ENCODE peak calls at places on chromosomes 16 and 17, in five cellular contexts. M is mesenchymal stem cell, N is H1, O is neuronal stem cell, L is IMR-90. W is an unnamed sample.

GRCh38 chr16:65229191-65229662 is 107.4 kb upstream of the CDH11 start:
- DNase-seq in O (no peak), M (peak), L (peak), N (no peak), W (no peak)

GRCh38 chr17:68579194-68579900 is 21.8 kb downstream of the FAM20A start:
- DNase-seq in L (no peak), N (no peak), M (no peak), O (no peak), W (no peak)

GRCh38 chr17:80254396-80255241 is 6.0 kb upstream of the RNF213 start:
- DNase-seq in O (no peak), L (peak), N (no peak), M (peak), W (peak)

GRCh38 chr16:76360384-76360783 is 83.2 kb downstream of the CNTNAP4 start:
- DNase-seq in M (no peak), N (no peak), O (no peak), L (no peak), W (no peak)

GRCh38 chr16:84834403-84834772 is 14.6 kb downstream of the CRISPLD2 start:
- DNase-seq in L (no peak), O (no peak), M (no peak), N (no peak), W (no peak)

GRCh38 chr16:80586476-80586875 is 45.7 kb downstream of the DYNLRB2 start:
- DNase-seq in M (no peak), N (no peak), O (no peak), L (peak), W (no peak)

GRCh38 chr16:50521246-50521900 is 26.8 kb upstream of the NKD1 start:
- DNase-seq in N (no peak), L (no peak), O (no peak), M (no peak), W (peak)

GRCh38 chr17:75542728-75543336 is 17.3 kb downstream of the LLGL2 start:
- DNase-seq in N (no peak), O (no peak), L (no peak), M (no peak), W (no peak)

GRCh38 chr16:10684541-10685151 is 10.1 kb downstream of the TEKT5 start:
- DNase-seq in N (no peak), O (no peak), L (no peak), M (no peak), W (no peak)

GRCh38 chr16:10685709-10686108 is 9.0 kb downstream of the TEKT5 start:
- DNase-seq in L (no peak), O (no peak), N (no peak), M (no peak), W (no peak)

GRCh38 chr16:10688726-10689125 is 6.0 kb downstream of the TEKT5 start:
- DNase-seq in O (no peak), L (no peak), N (no peak), M (no peak), W (no peak)

GRCh38 chr16:10692470-10692869 is 2.3 kb downstream of the TEKT5 start:
- DNase-seq in M (no peak), O (no peak), L (no peak), N (no peak), W (no peak)

DNA sequence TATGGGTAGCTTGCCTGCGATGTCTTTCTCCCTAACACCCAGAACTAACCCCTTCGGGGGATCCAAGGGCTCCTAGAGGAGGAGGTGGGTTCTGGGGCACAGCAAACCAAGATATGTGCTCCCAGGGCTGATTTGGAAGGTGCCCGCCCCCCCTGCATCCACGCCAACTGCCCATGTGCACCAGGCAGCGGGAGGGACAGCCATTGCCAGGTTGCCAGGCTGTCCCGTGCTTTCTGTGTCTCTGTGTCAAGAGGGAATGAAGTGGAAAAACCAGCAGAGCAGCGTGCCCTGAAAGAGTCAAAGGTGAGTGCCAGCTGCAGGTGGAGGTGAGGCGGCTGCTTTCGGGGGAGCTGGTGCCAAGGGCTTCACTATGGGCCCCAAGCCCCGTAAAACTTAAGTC is 6.4 kb downstream of the TEKT5 start:
- DNase-seq in L (no peak), M (no peak), N (no peak), O (no peak), W (no peak)
- H3K4ac ChIP-seq in L (no peak), M (no peak), N (no peak), O (no peak), W (no peak)

GRCh38 chr16:90018297-90019200 is 707 bp downstream of the DBNDD1 start:
- DNase-seq in O (no peak), M (no peak), N (peak), L (no peak), W (peak)
- H4K8ac ChIP-seq in O (no peak), M (no peak), N (peak), L (no peak), W (no peak)

GRCh38 chr17:57099165-57099564 is 14.1 kb downstream of the AKAP1 start:
- DNase-seq in M (no peak), O (no peak), N (no peak), L (no peak), W (no peak)
- H2BK120ac ChIP-seq in M (no peak), O (no peak), N (peak), L (no peak), W (no peak)

DNA sequence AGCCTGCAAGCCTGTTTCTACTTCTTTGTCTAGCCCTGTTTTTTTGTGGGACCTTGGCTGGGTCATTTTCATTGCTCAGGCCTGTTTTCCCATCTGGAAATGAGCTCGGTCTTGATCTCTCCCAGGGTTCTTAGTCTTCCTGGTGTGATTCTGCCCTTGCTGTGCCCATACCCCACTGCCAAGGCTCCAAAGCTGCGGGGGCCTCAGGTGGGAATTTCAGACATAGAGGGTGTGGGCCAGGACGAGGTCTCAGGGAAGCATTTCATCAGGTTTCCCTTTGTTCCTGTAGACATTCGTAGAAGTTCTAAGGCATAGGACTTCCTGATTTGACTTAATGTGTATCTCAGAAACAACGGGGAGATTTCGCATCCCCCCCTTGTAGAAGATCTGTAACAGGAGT is 5.8 kb downstream of the MPRIP start:
- DNase-seq in N (no peak), O (no peak), M (no peak), L (no peak), W (peak)
- H3K4ac ChIP-seq in N (no peak), O (no peak), M (no peak), L (no peak), W (no peak)

GRCh38 chr17:28317965-28318758 is 838 bp upstream of the TMEM97 start:
- DNase-seq in L (no peak), M (no peak), N (peak), O (peak), W (peak)
- H4K8ac ChIP-seq in L (no peak), M (peak), N (peak), O (peak), W (peak)

DNA sequence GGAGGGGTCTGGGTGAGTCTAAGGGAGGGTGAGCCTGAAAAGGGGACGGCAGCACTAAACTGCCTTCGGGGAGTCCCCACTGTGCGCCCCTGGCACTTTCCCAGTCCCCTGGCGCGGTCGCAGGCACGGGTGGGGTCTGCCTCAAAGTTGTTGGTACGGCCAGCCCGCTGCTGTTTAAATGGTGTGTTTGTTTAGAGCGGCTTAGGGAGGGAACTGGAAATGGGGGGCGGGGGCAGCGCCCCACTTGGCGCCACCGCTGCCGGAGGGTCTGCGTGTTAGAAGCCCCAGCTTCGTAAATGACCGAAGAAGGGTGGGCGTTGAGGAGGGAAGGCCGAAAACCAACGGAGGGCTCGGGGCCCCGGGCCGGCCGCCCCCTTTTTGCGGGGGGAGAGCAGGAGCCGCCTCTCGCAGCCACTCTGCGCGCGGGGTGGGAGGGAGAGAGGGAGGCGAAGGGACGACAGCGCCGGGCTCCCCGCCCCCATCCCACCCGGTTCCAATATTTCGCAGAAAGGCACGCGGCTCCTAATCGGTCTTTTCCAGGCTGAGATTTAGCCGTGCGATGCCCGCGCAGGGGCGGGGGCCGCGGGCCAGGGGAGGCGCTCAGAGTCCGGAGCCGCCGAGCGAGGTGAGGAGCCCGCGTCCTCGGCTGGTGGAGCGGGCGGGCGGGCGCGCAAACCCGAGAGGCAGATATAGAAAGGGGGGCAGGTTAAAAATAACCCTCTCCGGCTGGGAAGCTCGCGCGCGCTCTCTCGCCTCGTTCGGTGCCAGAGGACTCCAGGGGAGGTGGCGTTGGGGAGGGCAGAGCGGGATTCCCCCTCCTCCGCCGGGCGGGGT is 55.0 kb downstream of the SREBF1 start:
- DNase-seq in N (peak), M (peak), O (peak), L (peak), W (peak)
- H2BK120ac ChIP-seq in N (no peak), M (peak), O (peak), L (no peak), W (no peak)